ENCODE peak calls at places on chromosomes 2 and 18, in nine cellular contexts. P is Calu3, S is choroid plexus epithelial cell, Q is prostate gland, G is MM.1S, C is lung, V is endodermal cell, R is GM23338, K is neural crest cell. A is an unnamed sample.
A peak's percentile ranks its signal among the peaks of the same experiment; 100 is the strongest.

GRCh38 chr2:5777089-5777488 is 84.9 kb downstream of the SOX11 start:
- DNase-seq in G (no peak), S (peak; percentile 3), R (no peak), V (no peak), K (no peak), C (peak; percentile 41), P (peak; percentile 28), Q (peak; percentile 12), A (no peak)

GRCh38 chr2:241417626-241418025 is 61.5 kb downstream of the FARP2 start:
- DNase-seq in K (no peak), P (no peak), C (no peak), S (no peak), V (no peak), Q (no peak), R (no peak), G (no peak), A (no peak)

GRCh38 chr2:53490659-53491058 is 276.9 kb upstream of the CHAC2 start:
- DNase-seq in R (no peak), P (no peak), Q (no peak), V (no peak), G (no peak), S (peak; percentile 19), K (no peak), C (no peak), A (no peak)

GRCh38 chr2:103809946-103810345 is 1044.0 kb upstream of the POU3F3 start:
- DNase-seq in G (no peak), P (no peak), K (no peak), R (peak; percentile 30), Q (no peak), V (peak; percentile 61), C (no peak), S (no peak), A (no peak)

GRCh38 chr2:111537078-111537620 is 346.8 kb downstream of the ANAPC1 start:
- DNase-seq in Q (no peak), V (no peak), R (no peak), S (no peak), K (no peak), G (peak; percentile 2), P (no peak), C (no peak), A (no peak)

GRCh38 chr18:11658989-11659388 is 30.1 kb upstream of the GNAL start:
- DNase-seq in K (no peak), G (no peak), C (peak; percentile 46), S (no peak), Q (no peak), V (no peak), P (no peak), R (no peak), A (no peak)

GRCh38 chr18:48367557-48367956 is 41.6 kb downstream of the ZBTB7C start:
- DNase-seq in G (no peak), S (no peak), P (no peak), K (no peak), Q (no peak), V (peak; percentile 52), C (no peak), R (no peak), A (no peak)

GRCh38 chr18:32372381-32373061 is 98.2 kb downstream of the GAREM1 start:
- DNase-seq in R (no peak), K (no peak), P (peak; percentile 93), C (peak; percentile 74), Q (peak; percentile 93), V (no peak), G (no peak), S (no peak), A (no peak)

GRCh38 chr2:64283641-64284371 is 139.6 kb upstream of the PELI1 start:
- DNase-seq in Q (no peak), K (no peak), G (peak; percentile 66), C (no peak), S (peak; percentile 25), P (no peak), V (no peak), R (no peak), A (no peak)

GRCh38 chr2:236261452-236261851 is 2.8 kb downstream of the ASB18 start:
- DNase-seq in G (no peak), K (no peak), V (no peak), S (no peak), R (no peak), P (no peak), C (no peak), Q (no peak), A (no peak)

GRCh38 chr2:28958689-28959088 is 22.4 kb upstream of the TOGARAM2 start:
- DNase-seq in K (peak; percentile 55), C (peak; percentile 50), Q (peak; percentile 62), R (peak; percentile 92), G (peak; percentile 55), P (peak; percentile 65), S (peak; percentile 93), V (peak; percentile 88), A (no peak)

GRCh38 chr2:233021771-233022170 is 8.7 kb upstream of the NGEF start:
- DNase-seq in K (no peak), R (no peak), P (peak; percentile 22), Q (no peak), G (no peak), S (no peak), V (no peak), C (no peak), A (peak; percentile 37)

GRCh38 chr18:11078491-11078890 is 70.9 kb downstream of the PIEZO2 start:
- DNase-seq in C (no peak), V (no peak), S (peak; percentile 60), R (no peak), P (no peak), K (no peak), Q (no peak), G (no peak), A (no peak)

GRCh38 chr2:38461470-38461869 is 84.4 kb upstream of the ATL2 start:
- DNase-seq in C (no peak), G (no peak), Q (no peak), P (no peak), S (no peak), K (no peak), R (no peak), V (no peak), A (no peak)

GRCh38 chr18:49510393-49511115 is 23.5 kb upstream of the C18orf32 start:
- DNase-seq in R (peak; percentile 71), V (peak; percentile 84), S (peak; percentile 65), C (peak; percentile 43), G (peak; percentile 64), P (peak; percentile 72), Q (peak; percentile 20), K (peak; percentile 51), A (no peak)

GRCh38 chr2:163132850-163133249 is 294.3 kb upstream of the KCNH7 start:
- DNase-seq in K (no peak), Q (no peak), C (no peak), V (no peak), P (no peak), S (peak; percentile 42), G (peak; percentile 51), R (peak; percentile 32), A (no peak)

GRCh38 chr2:179579744-179580143 is 281.7 kb downstream of the ZNF385B start:
- DNase-seq in G (no peak), R (no peak), S (no peak), K (no peak), V (no peak), P (peak; percentile 19), Q (no peak), C (no peak), A (no peak)

DNA sequence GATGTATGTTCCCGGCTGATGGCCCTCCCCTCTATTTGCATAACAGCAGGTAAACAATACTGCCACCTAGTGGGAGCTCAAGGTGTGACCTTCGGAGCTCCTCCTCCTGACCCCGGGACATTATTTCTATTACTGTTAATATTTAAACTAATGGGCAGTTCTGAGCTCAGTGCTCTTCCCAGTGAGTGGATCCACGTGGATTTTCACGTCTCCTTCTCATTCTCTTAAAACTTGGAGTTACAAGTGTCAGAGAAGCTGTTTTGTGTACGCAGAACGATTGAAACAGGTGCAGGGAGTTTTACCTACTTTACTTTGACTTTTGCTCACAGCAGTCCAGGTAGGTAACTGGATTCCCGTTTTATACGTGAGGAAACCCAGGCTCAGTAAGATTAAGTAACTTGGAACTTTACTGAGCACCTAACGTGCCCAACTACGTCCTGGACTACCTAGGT is 127.3 kb downstream of the PRKCE start:
- DNase-seq in R (peak; percentile 88), G (peak; percentile 82), K (peak; percentile 33), C (peak; percentile 76), P (peak; percentile 84), V (peak; percentile 87), Q (peak; percentile 51), S (peak; percentile 78), A (no peak)
- TF ChIP-seq CTCF in R (peak; percentile 80), G (peak; percentile 77), K (peak; percentile 72), C (peak; percentile 62), P (peak; percentile 61), V (peak; percentile 85), Q (peak; percentile 36), S (peak; percentile 78), A (peak; percentile 79)

DNA sequence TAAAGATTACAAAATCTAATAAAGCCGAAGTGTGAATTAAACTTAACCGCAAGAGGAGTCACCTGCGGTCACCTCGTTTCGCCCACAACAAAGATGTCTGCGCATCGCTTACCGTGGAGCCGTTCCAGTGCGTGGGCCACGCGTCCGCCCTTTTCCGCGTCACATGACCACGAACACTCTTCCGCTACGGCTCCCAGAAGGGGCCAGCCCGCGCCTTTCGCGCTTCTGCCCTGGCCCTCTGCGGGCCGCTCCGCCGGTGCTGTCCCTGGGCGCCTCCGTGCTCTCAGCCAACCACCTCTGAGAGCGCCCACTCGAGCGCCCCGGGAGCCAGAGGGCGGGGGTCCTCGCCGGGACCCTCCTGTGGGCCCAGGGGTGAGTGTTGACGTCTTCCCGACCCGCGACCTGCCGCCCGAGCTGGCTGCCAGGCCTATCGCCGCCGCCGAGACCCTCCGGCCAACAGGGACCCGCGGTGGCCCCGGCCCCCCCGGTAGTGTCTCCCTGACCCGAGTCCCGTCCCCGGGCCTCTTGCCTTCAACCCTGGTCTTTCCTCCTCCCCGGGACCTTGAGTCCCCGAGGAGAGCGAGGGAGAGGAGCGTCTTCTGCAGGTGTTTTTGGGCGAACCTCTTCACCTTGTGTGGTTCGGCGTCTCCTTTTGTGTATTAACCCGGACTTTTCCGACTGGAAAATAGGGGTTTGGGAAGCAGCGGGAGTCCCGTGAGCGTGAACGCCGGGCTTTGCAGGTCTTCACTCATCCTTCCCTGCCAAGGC is at the start of gene MFF:
- DNase-seq in P (peak; percentile 92), G (peak; percentile 95), R (peak; percentile 91), K (peak; percentile 81), V (peak; percentile 95), Q (peak; percentile 93), C (peak; percentile 93), S (peak; percentile 95), A (peak; percentile 97)
- TF ChIP-seq CTCF in P (no peak), G (peak; percentile 54), R (no peak), K (no peak), V (peak; percentile 61), Q (no peak), C (no peak), S (peak; percentile 6), A (peak; percentile 70)

GRCh38 chr2:47373747-47374146 is 29.2 kb upstream of the MSH2 start:
- DNase-seq in K (peak; percentile 16), S (no peak), P (peak; percentile 47), C (no peak), R (peak; percentile 56), G (no peak), Q (peak; percentile 21), V (peak; percentile 66), A (no peak)
- TF ChIP-seq CTCF in K (peak; percentile 40), S (no peak), P (no peak), C (no peak), R (peak; percentile 60), G (no peak), Q (no peak), V (peak; percentile 65), A (no peak)

DNA sequence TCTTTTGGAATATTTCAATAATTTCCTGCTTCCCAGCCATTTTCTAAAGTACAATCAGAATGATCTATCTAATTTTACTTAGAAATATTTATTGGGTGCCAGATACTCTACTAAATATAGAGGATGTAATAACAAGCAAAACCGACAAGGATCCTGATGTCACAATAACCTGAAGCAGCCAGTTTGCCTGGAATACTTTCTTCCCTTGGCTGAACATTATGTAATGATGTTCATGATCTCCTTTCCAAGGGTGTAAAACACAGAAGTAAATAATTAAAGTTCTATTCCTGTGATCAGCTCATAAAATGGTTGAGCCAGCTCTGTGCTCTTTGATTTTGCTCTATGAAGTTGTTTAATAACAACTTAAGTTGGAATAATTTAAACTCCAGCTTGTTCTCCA is 2.6 kb upstream of the MRPL19 start:
- DNase-seq in Q (peak; percentile 17), S (no peak), P (no peak), C (no peak), R (no peak), G (no peak), K (no peak), V (no peak), A (no peak)
- TF ChIP-seq CTCF in Q (no peak), S (no peak), P (no peak), C (no peak), R (no peak), G (no peak), K (no peak), V (no peak), A (no peak)